ENCODE peak calls at places on chromosomes 6 and 20, in ten cellular contexts. O is prostate gland; G is pancreas; Q is iPS-NIHi11; B is NB4; H is CD4-positive, CD25-positive, alpha-beta regulatory T cell; I is Calu3; F is iris pigment epithelial cell; K is GM23248; S is fibroblast of villous mesenchyme. U is an unnamed sample.

GRCh38 chr20:51338692-51339440 is 203.7 kb downstream of the NFATC2 start:
- DNase-seq in O (no peak), G (no peak), Q (no peak), B (no peak), H (no peak), I (no peak), F (peak), K (peak), S (peak), U (no peak)

GRCh38 chr6:106908386-106908840 is 66.1 kb downstream of the CD24 start:
- DNase-seq in O (no peak), G (no peak), Q (no peak), B (no peak), H (no peak), I (peak), F (no peak), K (no peak), S (no peak), U (no peak)

GRCh38 chr6:108844135-108844534 is 4.1 kb upstream of the ARMC2 start:
- DNase-seq in O (no peak), G (no peak), Q (no peak), B (no peak), H (no peak), I (no peak), F (no peak), K (no peak), S (no peak), U (no peak)

GRCh38 chr6:722077-722524 is 29.2 kb upstream of the EXOC2 start:
- DNase-seq in O (peak), G (peak), Q (peak), B (peak), H (peak), I (peak), F (peak), K (peak), S (peak), U (peak)

GRCh38 chr6:143187173-143187908 is 126.7 kb downstream of the AIG1 start:
- DNase-seq in O (no peak), G (no peak), Q (no peak), B (no peak), H (no peak), I (no peak), F (peak), K (peak), S (peak), U (no peak)

GRCh38 chr20:16541226-16541625 is 32.0 kb downstream of the KIF16B start:
- DNase-seq in O (no peak), G (no peak), Q (no peak), B (no peak), H (no peak), I (no peak), F (no peak), K (no peak), S (no peak), U (no peak)

GRCh38 chr20:47727170-47727880 is 58.0 kb downstream of the SULF2 start:
- DNase-seq in O (no peak), G (no peak), Q (no peak), B (peak), H (peak), I (no peak), F (no peak), K (no peak), S (no peak), U (no peak)

GRCh38 chr20:45181639-45182038 is 6.9 kb downstream of the PI3 start:
- DNase-seq in O (no peak), G (no peak), Q (no peak), B (no peak), H (no peak), I (no peak), F (no peak), K (peak), S (no peak), U (no peak)

GRCh38 chr20:58719971-58720371 is 27.4 kb downstream of the NPEPL1 start:
- DNase-seq in O (peak), G (no peak), Q (no peak), B (peak), H (no peak), I (no peak), F (no peak), K (no peak), S (no peak), U (peak)

GRCh38 chr6:25333471-25333870 is 54.3 kb downstream of the CARMIL1 start:
- DNase-seq in O (no peak), G (no peak), Q (no peak), B (no peak), H (no peak), I (no peak), F (no peak), K (no peak), S (no peak), U (no peak)

GRCh38 chr6:28124971-28125353 is 553 bp downstream of the ZSCAN16 start:
- DNase-seq in O (no peak), G (no peak), Q (no peak), B (no peak), H (peak), I (no peak), F (no peak), K (no peak), S (no peak), U (no peak)

GRCh38 chr20:45405566-45406259 is 2.4 kb upstream of the DBNDD2 start:
- DNase-seq in O (no peak), G (peak), Q (peak), B (no peak), H (no peak), I (peak), F (no peak), K (peak), S (peak), U (peak)

GRCh38 chr6:21022343-21023107 is 488.3 kb downstream of the CDKAL1 start:
- DNase-seq in O (peak), G (peak), Q (peak), B (no peak), H (no peak), I (peak), F (peak), K (no peak), S (peak), U (peak)

GRCh38 chr6:44454198-44454597 is 66.7 kb downstream of the CDC5L start:
- DNase-seq in O (no peak), G (no peak), Q (no peak), B (no peak), H (no peak), I (no peak), F (no peak), K (no peak), S (no peak), U (no peak)

GRCh38 chr6:2132416-2132815 is 113.0 kb downstream of the GMDS start:
- DNase-seq in O (no peak), G (no peak), Q (no peak), B (no peak), H (no peak), I (peak), F (peak), K (no peak), S (peak), U (no peak)

GRCh38 chr6:139344186-139344963 is 30.1 kb downstream of the CITED2 start:
- DNase-seq in O (no peak), G (no peak), Q (no peak), B (no peak), H (no peak), I (peak), F (no peak), K (no peak), S (no peak), U (no peak)

GRCh38 chr6:139534472-139535115 is 160.1 kb upstream of the CITED2 start:
- DNase-seq in O (no peak), G (no peak), Q (no peak), B (peak), H (no peak), I (no peak), F (peak), K (no peak), S (peak), U (no peak)

GRCh38 chr6:111632468-111633247 is 27.0 kb upstream of the TRAF3IP2 start:
- DNase-seq in O (no peak), G (no peak), Q (no peak), B (no peak), H (no peak), I (no peak), F (no peak), K (no peak), S (no peak), U (no peak)